ENCODE peak calls at places on chromosomes 1 and 21, in ten cellular contexts. L, A, F, M, X, Q, J, T, Y and H are unnamed samples.

GRCh38 chr1:34610063-34610462 is 144.8 kb upstream of the GJB5 start:
- DNase-seq in L (no peak), A (no peak), F (no peak), M (no peak), X (no peak), Q (no peak), J (no peak), T (no peak), Y (no peak), H (no peak)

GRCh38 chr1:175232335-175232734 is 39.8 kb upstream of the KIAA0040 start:
- DNase-seq in L (peak), A (no peak), F (no peak), M (no peak), X (no peak), Q (no peak), J (no peak), T (no peak), Y (no peak), H (no peak)

GRCh38 chr1:3312894-3313578 is 141.4 kb upstream of the ARHGEF16 start:
- DNase-seq in L (peak), A (peak), F (no peak), M (peak), X (peak), Q (peak), J (no peak), T (peak), Y (peak), H (no peak)

GRCh38 chr1:22329171-22329540 is 122.5 kb upstream of the ZBTB40 start:
- DNase-seq in L (no peak), A (no peak), F (no peak), M (no peak), X (no peak), Q (no peak), J (no peak), T (no peak), Y (no peak), H (no peak)

GRCh38 chr1:216310776-216311175 is 112.5 kb downstream of the USH2A start:
- DNase-seq in L (no peak), A (peak), F (no peak), M (peak), X (no peak), Q (peak), J (no peak), T (peak), Y (no peak), H (peak)

GRCh38 chr1:150564051-150564991 is 15.1 kb downstream of the MCL1 start:
- DNase-seq in L (no peak), A (no peak), F (no peak), M (no peak), X (peak), Q (no peak), J (no peak), T (peak), Y (no peak), H (no peak)

GRCh38 chr21:29441651-29442050 is 142.9 kb downstream of the BACH1 start:
- DNase-seq in L (no peak), A (no peak), F (no peak), M (no peak), X (no peak), Q (peak), J (no peak), T (no peak), Y (no peak), H (no peak)

GRCh38 chr1:5494518-5494917 is 497.7 kb downstream of the NPHP4 start:
- DNase-seq in L (no peak), A (peak), F (no peak), M (no peak), X (no peak), Q (no peak), J (no peak), T (no peak), Y (no peak), H (no peak)

GRCh38 chr1:150111670-150112069 is 38.0 kb upstream of the PLEKHO1 start:
- DNase-seq in L (no peak), A (no peak), F (no peak), M (no peak), X (no peak), Q (no peak), J (no peak), T (no peak), Y (no peak), H (no peak)

GRCh38 chr1:163820748-163821147 is 499.0 kb downstream of the NUF2 start:
- DNase-seq in L (no peak), A (no peak), F (no peak), M (no peak), X (no peak), Q (no peak), J (no peak), T (peak), Y (no peak), H (no peak)
- TF ChIP-seq CTCF in L (no peak), A (no peak), F (no peak), M (peak), X (no peak), Q (no peak), J (no peak), T (peak), Y (no peak), H (no peak)

DNA sequence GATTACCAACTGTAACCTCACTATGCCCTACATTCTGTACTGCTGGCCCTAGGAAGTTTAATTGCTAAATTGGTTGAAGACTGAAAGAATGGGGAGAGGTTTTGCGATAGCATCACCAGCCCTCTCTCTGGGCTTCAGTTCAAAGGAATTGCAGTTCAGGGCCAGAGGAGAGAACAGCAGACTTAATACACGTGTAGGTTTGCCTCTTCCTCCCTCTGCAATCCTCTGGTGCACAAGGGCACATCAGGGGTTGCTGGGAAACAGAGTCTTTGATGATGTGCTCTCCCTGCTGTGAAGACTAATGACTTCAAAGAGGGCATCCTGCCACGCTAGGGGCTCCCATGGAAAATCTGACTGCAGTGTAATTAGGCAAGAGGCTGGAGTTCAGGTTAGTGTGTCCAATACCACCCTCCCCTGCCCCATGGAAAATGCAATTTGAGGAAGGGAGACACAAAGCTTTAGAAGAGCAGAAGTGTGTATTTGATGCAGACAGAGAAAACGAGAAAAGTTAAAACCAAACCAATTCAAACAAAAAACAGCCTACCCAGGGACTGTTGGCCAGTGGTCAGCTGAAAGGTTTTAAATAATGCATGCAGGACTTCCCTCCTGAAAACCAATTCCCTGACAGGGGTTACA is 167.9 kb downstream of the ASTN1 start:
- DNase-seq in L (no peak), A (no peak), F (no peak), M (no peak), X (no peak), Q (peak), J (no peak), T (no peak), Y (no peak), H (no peak)
- TF ChIP-seq CTCF in L (no peak), A (no peak), F (no peak), M (no peak), X (no peak), Q (no peak), J (no peak), T (no peak), Y (no peak), H (no peak)

DNA sequence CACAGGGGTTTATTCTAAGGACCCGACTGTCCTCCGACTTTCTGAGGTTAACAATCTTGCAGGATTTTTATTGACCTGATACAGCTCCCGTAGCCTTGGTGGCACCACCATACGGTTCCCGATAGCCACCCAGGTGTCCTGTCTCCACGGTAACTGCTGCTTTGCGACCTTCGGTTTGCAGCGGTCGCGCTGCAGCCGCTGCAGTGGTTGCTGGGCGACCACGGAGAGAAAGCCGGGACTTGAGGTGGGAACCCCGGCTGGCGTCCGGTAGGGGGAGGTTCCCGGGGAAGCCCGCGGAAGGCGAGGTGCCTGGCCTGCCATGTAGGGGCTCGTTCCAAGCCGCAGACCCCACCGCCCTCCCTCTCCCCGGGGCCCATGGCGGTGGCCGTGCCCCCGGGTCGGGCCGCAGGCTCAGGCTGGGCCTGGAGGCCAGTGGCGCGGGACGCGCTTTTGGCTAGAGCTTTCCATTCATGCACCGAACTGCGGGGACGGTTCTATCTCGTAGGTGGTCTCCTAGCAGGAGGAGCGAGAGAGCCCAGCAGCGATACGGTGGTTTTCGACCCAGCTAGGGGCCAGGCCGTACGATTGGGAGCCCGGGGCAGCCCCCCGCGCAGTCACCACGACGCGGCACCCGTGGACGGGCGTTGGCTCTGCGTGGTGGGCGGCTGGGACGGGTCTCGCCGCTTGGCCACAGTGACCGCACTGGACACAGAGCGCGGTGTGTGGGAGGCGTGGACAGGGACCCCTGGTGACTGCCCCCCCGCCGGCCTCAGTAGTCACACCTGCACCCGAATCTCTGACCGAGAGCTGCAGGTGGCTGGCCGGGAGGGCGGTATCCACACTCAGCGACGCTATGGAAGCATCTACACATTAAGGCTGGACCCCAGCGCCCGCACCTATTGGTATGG is at the start of gene KLHDC9:
- DNase-seq in L (peak), A (peak), F (peak), M (no peak), X (peak), Q (peak), J (peak), T (peak), Y (no peak), H (peak)
- TF ChIP-seq CTCF in L (no peak), A (peak), F (peak), M (no peak), X (no peak), Q (no peak), J (no peak), T (peak), Y (peak), H (no peak)

DNA sequence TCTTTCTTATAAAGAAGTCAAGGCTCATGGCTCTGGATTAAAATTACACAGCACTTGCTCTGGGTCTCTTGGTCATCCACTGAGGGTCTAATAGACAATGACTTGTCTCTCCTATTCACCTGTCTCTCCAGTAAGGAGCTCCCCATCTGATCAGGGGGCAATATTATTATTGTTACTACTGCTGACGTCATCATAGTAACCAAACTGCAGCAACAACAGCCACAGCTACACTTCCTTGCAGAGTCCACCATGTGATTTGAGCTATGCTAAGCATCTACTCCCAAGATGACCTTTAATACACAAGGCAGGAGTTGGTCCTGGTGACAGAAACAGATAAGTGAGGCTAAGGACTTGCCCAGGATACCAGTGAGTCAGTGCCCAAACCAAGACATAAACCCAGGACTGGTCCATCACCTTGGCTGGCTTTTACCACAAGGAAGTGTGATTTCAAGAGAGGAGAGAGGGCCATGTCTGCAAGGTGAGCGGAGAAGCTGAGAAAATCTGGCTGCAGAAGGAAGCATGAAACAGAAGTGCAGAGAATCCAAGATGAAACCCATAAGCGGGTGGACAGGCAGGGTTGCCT is 602.5 kb downstream of the PTPRU start:
- DNase-seq in L (no peak), A (no peak), F (no peak), M (no peak), X (no peak), Q (no peak), J (no peak), T (no peak), Y (no peak), H (no peak)
- TF ChIP-seq CTCF in L (no peak), A (no peak), F (no peak), M (no peak), X (no peak), Q (no peak), J (no peak), T (no peak), Y (no peak), H (no peak)

GRCh38 chr1:57198912-57199311 is 224.9 kb downstream of the DAB1 start:
- DNase-seq in L (no peak), A (no peak), F (no peak), M (no peak), X (no peak), Q (no peak), J (no peak), T (no peak), Y (no peak), H (no peak)

GRCh38 chr1:57190898-57191297 is 225.1 kb upstream of the C8B start:
- DNase-seq in L (no peak), A (no peak), F (no peak), M (no peak), X (no peak), Q (no peak), J (no peak), T (no peak), Y (no peak), H (no peak)

GRCh38 chr1:57192256-57192655 is 226.4 kb upstream of the C8B start:
- DNase-seq in L (no peak), A (no peak), F (no peak), M (no peak), X (no peak), Q (peak), J (no peak), T (no peak), Y (no peak), H (no peak)

DNA sequence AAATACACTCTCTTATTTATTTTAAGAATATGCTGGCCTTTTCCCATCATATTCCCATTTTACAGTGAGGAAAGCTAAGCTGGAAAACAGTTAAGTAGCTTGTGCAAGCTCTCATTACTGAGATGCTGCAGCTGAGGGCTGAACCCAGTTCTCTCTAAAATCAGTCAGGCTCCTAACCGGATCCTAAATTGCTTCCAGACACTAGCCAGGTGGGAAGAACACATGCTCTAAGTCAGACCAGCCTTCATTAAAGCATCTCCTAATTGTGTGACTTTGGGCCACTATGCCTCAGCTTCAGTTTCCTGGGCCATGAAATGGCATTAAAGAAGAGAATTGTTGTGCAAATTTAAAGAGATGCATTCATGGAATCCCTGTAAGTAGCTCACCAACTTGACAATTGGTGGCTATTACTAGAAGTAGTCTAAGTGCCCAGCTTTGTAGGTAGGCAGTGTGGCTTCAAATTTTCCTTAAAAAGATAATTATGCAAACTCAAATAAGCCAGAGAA is 228.4 kb downstream of the DAB1 start:
- DNase-seq in L (no peak), A (no peak), F (no peak), M (no peak), X (no peak), Q (no peak), J (no peak), T (no peak), Y (no peak), H (no peak)
- TF ChIP-seq CTCF in L (no peak), A (no peak), F (no peak), M (no peak), X (no peak), Q (no peak), J (no peak), T (no peak), Y (no peak), H (no peak)

GRCh38 chr21:17554619-17555472 is 42.0 kb downstream of the CXADR start:
- DNase-seq in L (no peak), A (no peak), F (no peak), M (no peak), X (no peak), Q (peak), J (no peak), T (no peak), Y (no peak), H (peak)
- TF ChIP-seq CTCF in L (peak), A (no peak), F (no peak), M (peak), X (no peak), Q (peak), J (no peak), T (peak), Y (no peak), H (no peak)

GRCh38 chr1:105793541-105794146 is 1262.8 kb upstream of the PRMT6 start:
- DNase-seq in L (no peak), A (peak), F (no peak), M (no peak), X (no peak), Q (no peak), J (no peak), T (peak), Y (no peak), H (peak)
- TF ChIP-seq CTCF in L (no peak), A (peak), F (no peak), M (peak), X (no peak), Q (no peak), J (peak), T (peak), Y (no peak), H (peak)